ENCODE peak calls at places on chromosomes 16 and 17, in four cellular contexts. One of them, this sample, is unnamed.
A peak's percentile ranks its signal among the peaks of the same experiment; 100 is the strongest.

GRCh38 chr16:68636064-68636551 is 9.0 kb upstream of the CDH3 start:
- DNase-seq in anterior cingulate cortex: no peak
- DNase-seq in HTR-8/SVneo: no peak
- DNase-seq in iPS DF 19.7: no peak
- DNase-seq in this sample: no peak

GRCh38 chr17:17140590-17140980 is 65.5 kb downstream of the PLD6 start:
- DNase-seq in anterior cingulate cortex: no peak
- DNase-seq in HTR-8/SVneo: no peak
- DNase-seq in iPS DF 19.7: no peak
- DNase-seq in this sample: no peak

GRCh38 chr16:4309833-4310266 is 6.0 kb upstream of the GLIS2 start:
- DNase-seq in anterior cingulate cortex: no peak
- DNase-seq in HTR-8/SVneo: peak; percentile 40
- DNase-seq in iPS DF 19.7: peak; percentile 74
- DNase-seq in this sample: no peak

GRCh38 chr17:8125196-8125946 is 1.5 kb upstream of the HES7 start:
- DNase-seq in anterior cingulate cortex: peak; percentile 63
- DNase-seq in HTR-8/SVneo: peak; percentile 82
- DNase-seq in iPS DF 19.7: no peak
- DNase-seq in this sample: peak; percentile 91

GRCh38 chr17:1714980-1715802 is 5.0 kb upstream of the TLCD2 start:
- DNase-seq in anterior cingulate cortex: peak; percentile 64
- DNase-seq in HTR-8/SVneo: peak; percentile 77
- DNase-seq in iPS DF 19.7: no peak
- DNase-seq in this sample: no peak

GRCh38 chr16:53736297-53736696 is 32.3 kb downstream of the FTO start:
- DNase-seq in anterior cingulate cortex: no peak
- DNase-seq in HTR-8/SVneo: no peak
- DNase-seq in iPS DF 19.7: no peak
- DNase-seq in this sample: no peak

GRCh38 chr17:50603340-50603739 is 31.3 kb upstream of the ABCC3 start:
- DNase-seq in anterior cingulate cortex: no peak
- DNase-seq in HTR-8/SVneo: peak; percentile 45
- DNase-seq in iPS DF 19.7: no peak
- DNase-seq in this sample: no peak

GRCh38 chr16:85690469-85691064 is 1.8 kb upstream of the GINS2 start:
- DNase-seq in anterior cingulate cortex: no peak
- DNase-seq in HTR-8/SVneo: no peak
- DNase-seq in iPS DF 19.7: no peak
- DNase-seq in this sample: no peak

This sample was measured in posterior cingulate gyrus.